ENCODE peak calls at places on chromosome 11, in four cellular contexts. L, H, U and W are unnamed samples.

GRCh38 chr11:68569357-68569756 is 108.8 kb downstream of the PPP6R3 start:
- DNase-seq in L (no peak), H (no peak), U (no peak), W (no peak)

GRCh38 chr11:36702330-36703054 is 104.5 kb upstream of the RAG2 start:
- DNase-seq in L (peak; percentile 72), H (no peak), U (peak; percentile 31), W (peak; percentile 84)

GRCh38 chr11:31499576-31500178 is 9.7 kb downstream of the IMMP1L start:
- DNase-seq in L (no peak), H (no peak), U (no peak), W (peak; percentile 88)

GRCh38 chr11:95378106-95378505 is 147.1 kb upstream of the SESN3 start:
- DNase-seq in L (no peak), H (no peak), U (no peak), W (no peak)

GRCh38 chr11:297666-298405 is 1.5 kb downstream of the IFITM5 start:
- DNase-seq in L (no peak), H (no peak), U (peak; percentile 78), W (no peak)

GRCh38 chr11:82996966-82997606 is 74.6 kb downstream of the RAB30 start:
- DNase-seq in L (no peak), H (no peak), U (no peak), W (no peak)

GRCh38 chr11:26078217-26078821 is 253.6 kb upstream of the ANO3 start:
- DNase-seq in L (no peak), H (no peak), U (no peak), W (peak; percentile 21)

GRCh38 chr11:125593113-125593761 is 585 bp downstream of the STT3A start:
- DNase-seq in L (peak; percentile 49), H (no peak), U (peak; percentile 41), W (peak; percentile 57)

GRCh38 chr11:2205214-2205770 is 33.7 kb upstream of the TH start:
- DNase-seq in L (no peak), H (peak; percentile 21), U (no peak), W (no peak)

GRCh38 chr11:133518702-133519264 is 13.5 kb downstream of the OPCML start:
- DNase-seq in L (no peak), H (no peak), U (no peak), W (no peak)

GRCh38 chr11:14972581-14973490 is 685 bp upstream of the CALCA start:
- DNase-seq in L (no peak), H (no peak), U (no peak), W (no peak)

GRCh38 chr11:1759151-1759850 is 4.4 kb downstream of the CTSD start:
- DNase-seq in L (no peak), H (no peak), U (no peak), W (no peak)

GRCh38 chr11:65573391-65574146 is 1.2 kb downstream of the FAM89B start:
- DNase-seq in L (no peak), H (no peak), U (no peak), W (no peak)

GRCh38 chr11:126407682-126408288 is 52.3 kb downstream of the ST3GAL4 start:
- DNase-seq in L (no peak), H (no peak), U (no peak), W (no peak)

GRCh38 chr11:18330921-18331320 is 8.6 kb downstream of the GTF2H1 start:
- DNase-seq in L (no peak), H (no peak), U (no peak), W (no peak)

GRCh38 chr11:9001736-9002135 is 2.1 kb downstream of the NRIP3 start:
- DNase-seq in L (no peak), H (no peak), U (peak; percentile 79), W (peak; percentile 74)

GRCh38 chr11:132405728-132406127 is 1035.3 kb downstream of the NTM start:
- DNase-seq in L (no peak), H (no peak), U (no peak), W (no peak)

GRCh38 chr11:45048870-45049825 is 97.3 kb upstream of the PRDM11 start:
- DNase-seq in L (no peak), H (no peak), U (peak; percentile 75), W (no peak)

GRCh38 chr11:96113100-96113710 is 189.3 kb upstream of the MTMR2 start:
- DNase-seq in L (peak; percentile 91), H (no peak), U (peak; percentile 54), W (peak; percentile 73)

GRCh38 chr11:67596753-67597300 is 9.9 kb upstream of the NDUFV1 start:
- DNase-seq in L (no peak), H (no peak), U (no peak), W (no peak)

GRCh38 chr11:7019500-7020182 is 505 bp downstream of the ZNF214 start:
- DNase-seq in L (no peak), H (no peak), U (peak; percentile 6), W (peak; percentile 43)

GRCh38 chr11:43984519-43985385 is 42.3 kb downstream of the C11orf96 start:
- DNase-seq in L (no peak), H (no peak), U (no peak), W (no peak)

GRCh38 chr11:104332110-104332509 is 168.2 kb upstream of the PDGFD start:
- DNase-seq in L (no peak), H (no peak), U (no peak), W (peak; percentile 35)

GRCh38 chr11:11230802-11231562 is 122.1 kb downstream of the CSNK2A3 start:
- DNase-seq in L (no peak), H (no peak), U (no peak), W (peak; percentile 2)

GRCh38 chr11:94649254-94649653 is 82.1 kb downstream of the PIWIL4 start:
- DNase-seq in L (no peak), H (no peak), U (no peak), W (no peak)

GRCh38 chr11:129277216-129277838 is 85.2 kb upstream of the ARHGAP32 start:
- DNase-seq in L (no peak), H (no peak), U (no peak), W (no peak)

GRCh38 chr11:72309074-72309598 is 65.2 kb upstream of the PHOX2A start:
- DNase-seq in L (no peak), H (no peak), U (no peak), W (no peak)

GRCh38 chr11:121961228-121961860 is 154.7 kb downstream of the BLID start:
- DNase-seq in L (no peak), H (no peak), U (peak; percentile 9), W (peak; percentile 18)

GRCh38 chr11:111719379-111719778 is 46.8 kb downstream of the PPP2R1B start:
- DNase-seq in L (no peak), H (no peak), U (no peak), W (no peak)

GRCh38 chr11:120384476-120384875 is 48.3 kb downstream of the ARHGEF12 start:
- DNase-seq in L (peak; percentile 33), H (no peak), U (no peak), W (no peak)

GRCh38 chr11:133403900-133404299 is 128.4 kb downstream of the OPCML start:
- DNase-seq in L (peak; percentile 3), H (no peak), U (no peak), W (no peak)